ENCODE peak calls at places on chromosomes 6 and 20, in eight cellular contexts. X, H, C, E, G, Z, P and F are unnamed samples.
A peak's percentile ranks its signal among the peaks of the same experiment; 100 is the strongest.

GRCh38 chr6:11585426-11586016 is 48.0 kb downstream of the TMEM170B start:
- DNase-seq in E (no peak), P (peak; percentile 63), X (peak; percentile 77), Z (no peak), H (no peak), C (no peak), G (no peak), F (no peak)

GRCh38 chr20:49424536-49424935 is 57.9 kb downstream of the KCNB1 start:
- DNase-seq in Z (no peak), H (no peak), X (peak; percentile 50), P (peak; percentile 7), C (no peak), E (no peak), G (no peak), F (no peak)

GRCh38 chr6:98547151-98547550 is 287.2 kb upstream of the POU3F2 start:
- DNase-seq in H (no peak), C (no peak), E (no peak), Z (no peak), P (no peak), X (no peak), G (no peak), F (no peak)

GRCh38 chr6:25553502-25553901 is 98.5 kb upstream of the SCGN start:
- DNase-seq in H (no peak), P (peak; percentile 61), X (no peak), Z (no peak), G (no peak), C (no peak), E (no peak), F (no peak)

GRCh38 chr20:35994994-35995453 is 26.6 kb downstream of the CNBD2 start:
- DNase-seq in Z (peak; percentile 70), H (peak; percentile 56), P (peak; percentile 77), G (peak; percentile 71), C (peak; percentile 79), X (peak; percentile 85), E (peak; percentile 91), F (peak; percentile 79)

GRCh38 chr6:143803769-143804540 is 39.2 kb upstream of the LTV1 start:
- DNase-seq in X (no peak), H (no peak), C (no peak), P (no peak), Z (no peak), E (no peak), G (no peak), F (no peak)

GRCh38 chr6:163335671-163336545 is 78.6 kb upstream of the QKI start:
- DNase-seq in G (no peak), H (no peak), E (peak; percentile 74), C (peak; percentile 68), P (no peak), X (no peak), Z (no peak), F (no peak)

GRCh38 chr6:33566182-33567084 is 13.6 kb downstream of the BAK1 start:
- DNase-seq in E (no peak), X (peak; percentile 24), Z (no peak), G (no peak), P (no peak), C (no peak), H (no peak), F (no peak)